ENCODE peak calls at places on chromosomes 2 and 18, in four cellular contexts. N is lower leg skin, H is psoas muscle, A is DND-41. Y is an unnamed sample.

GRCh38 chr2:127516031-127516430 is 10.3 kb downstream of the IWS1 start:
- DNase-seq in N (peak; percentile 35), H (peak; percentile 82), A (no peak), Y (no peak)

GRCh38 chr2:231726276-231726675 is 18.0 kb downstream of the PTMA start:
- DNase-seq in N (no peak), H (no peak), A (no peak), Y (no peak)

GRCh38 chr2:105052773-105053172 is 14.9 kb downstream of the MRPS9 start:
- DNase-seq in N (no peak), H (no peak), A (no peak), Y (no peak)

GRCh38 chr2:239813261-239814135 is 211.6 kb downstream of the NDUFA10 start:
- DNase-seq in N (no peak), H (no peak), A (peak; percentile 26), Y (no peak)

GRCh38 chr2:2846379-2847130 is 515.5 kb upstream of the MYT1L start:
- DNase-seq in N (no peak), H (peak; percentile 72), A (no peak), Y (no peak)

GRCh38 chr2:188050716-188051115 is 241.0 kb upstream of the GULP1 start:
- DNase-seq in N (no peak), H (no peak), A (no peak), Y (no peak)

GRCh38 chr18:78659748-78660147 is 319.9 kb upstream of the SALL3 start:
- DNase-seq in N (no peak), H (no peak), A (peak; percentile 35), Y (no peak)

GRCh38 chr2:228847684-228848083 is 423.4 kb downstream of the PID1 start:
- DNase-seq in N (no peak), H (no peak), A (no peak), Y (no peak)

GRCh38 chr2:144084114-144084661 is 435.7 kb downstream of the ZEB2 start:
- DNase-seq in N (no peak), H (no peak), A (no peak), Y (no peak)

GRCh38 chr18:9731380-9731779 is 23.3 kb downstream of the RAB31 start:
- DNase-seq in N (no peak), H (no peak), A (no peak), Y (no peak)

GRCh38 chr2:38056216-38056615 is 19.7 kb downstream of the CYP1B1 start:
- DNase-seq in N (no peak), H (no peak), A (no peak), Y (no peak)

GRCh38 chr2:38060206-38060605 is 15.7 kb downstream of the CYP1B1 start:
- DNase-seq in N (no peak), H (no peak), A (no peak), Y (no peak)

GRCh38 chr2:38057651-38058410 is 18.1 kb downstream of the CYP1B1 start:
- DNase-seq in N (no peak), H (no peak), A (no peak), Y (no peak)
- H3K4me3 ChIP-seq in N (no peak overlapping the region), H (no peak overlapping the region), A (no peak overlapping the region), Y (no peak overlapping the region)

DNA sequence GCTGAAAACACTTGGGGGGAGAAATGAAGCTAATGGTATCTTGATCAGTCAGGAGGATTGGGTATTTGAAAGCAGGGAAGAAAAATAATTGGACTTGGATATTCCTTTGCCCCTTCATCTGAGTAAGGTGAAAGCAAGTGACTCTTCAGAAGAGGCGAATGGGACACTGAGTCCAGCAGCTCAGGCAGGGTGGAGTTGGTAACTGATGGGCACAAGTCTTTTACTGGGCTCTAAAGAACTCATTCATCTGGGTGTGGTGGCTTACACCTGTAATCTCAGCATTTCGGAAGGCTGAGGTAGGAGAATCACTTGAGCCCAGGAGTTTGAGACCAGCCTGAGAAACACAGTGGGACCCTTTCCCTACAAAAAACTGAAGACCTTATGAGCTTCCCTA is 11.2 kb downstream of the CFLAR start:
- DNase-seq in N (no peak), H (no peak), A (no peak), Y (no peak)
- H3K4me3 ChIP-seq in N (no peak overlapping the region), H (peak overlapping the region; percentile 100), A (no peak overlapping the region), Y (no peak overlapping the region)

DNA sequence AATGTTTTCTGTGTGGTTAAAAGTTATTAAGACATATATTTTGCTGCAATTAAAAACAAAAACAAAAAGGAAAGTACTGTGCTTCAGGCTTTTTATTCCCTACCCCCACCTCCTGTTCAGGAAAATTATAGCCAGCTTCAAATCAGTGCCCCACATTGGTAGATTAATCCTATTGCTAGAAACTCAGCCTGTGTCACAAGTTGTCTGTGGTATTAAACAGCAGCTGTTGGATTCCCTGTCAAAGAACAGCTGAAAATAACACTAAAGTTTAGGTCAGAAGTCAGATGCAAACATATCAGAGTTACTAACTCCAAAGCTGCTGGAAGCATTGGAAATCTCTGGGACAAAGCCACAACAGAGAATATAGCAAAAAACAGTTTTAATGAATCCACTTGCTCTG is 798 bp upstream of the CCDC141 start:
- DNase-seq in N (no peak), H (no peak), A (no peak), Y (no peak)
- H3K4me3 ChIP-seq in N (no peak overlapping the region), H (peak overlapping the region; percentile 54), A (no peak overlapping the region), Y (no peak overlapping the region)

DNA sequence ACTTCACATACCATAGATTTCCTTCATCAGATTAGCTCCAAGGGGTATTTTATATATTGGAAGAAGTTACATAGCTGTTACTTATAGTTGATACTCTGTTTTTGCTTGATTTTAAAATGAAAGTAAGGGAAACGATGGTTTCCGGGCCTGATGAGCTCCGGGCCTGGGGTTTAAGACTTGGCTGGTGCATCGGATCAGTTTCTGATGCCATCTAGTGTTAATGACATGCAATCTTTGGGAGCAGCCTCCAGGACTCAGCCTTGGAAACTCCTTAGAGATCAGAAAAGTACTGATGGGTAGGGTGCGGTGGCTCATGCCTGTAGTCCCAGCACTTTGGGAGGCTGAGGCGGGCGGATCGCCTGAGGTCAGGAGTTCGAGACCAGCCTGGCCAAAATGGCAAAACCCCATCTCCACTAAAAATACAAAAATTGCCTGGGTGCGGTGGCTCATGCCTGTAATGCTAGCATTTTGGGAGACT is 47.1 kb upstream of the CNOT11 start:
- DNase-seq in N (peak; percentile 42), H (peak; percentile 26), A (peak; percentile 77), Y (peak; percentile 65)
- H3K4me3 ChIP-seq in N (no peak overlapping the region), H (peak overlapping the region; percentile 59), A (no peak overlapping the region), Y (peak overlapping the region; percentile 22)